ENCODE peak calls at places on chromosomes 3 and 15, in four cellular contexts. U is AG04449, V is skeletal muscle cell, P is pancreas. W is an unnamed sample.

GRCh38 chr3:12588674-12589054 is 31.8 kb downstream of the MKRN2 start:
- DNase-seq in U (no peak), V (no peak), P (no peak), W (no peak)

GRCh38 chr3:142929890-142930289 is 33.6 kb downstream of the PAQR9 start:
- DNase-seq in U (no peak), V (no peak), P (no peak), W (no peak)

GRCh38 chr15:71691700-71692417 is 118.5 kb upstream of the NR2E3 start:
- DNase-seq in U (peak; percentile 41), V (peak; percentile 84), P (no peak), W (peak; percentile 93)

GRCh38 chr3:188205992-188206416 is 52.0 kb downstream of the LPP start:
- DNase-seq in U (no peak), V (no peak), P (peak; percentile 24), W (no peak)

GRCh38 chr3:183217548-183218321 is 35.3 kb upstream of the B3GNT5 start:
- DNase-seq in U (no peak), V (no peak), P (no peak), W (no peak)

GRCh38 chr3:58577269-58577821 is at the start of gene FAM107A:
- DNase-seq in U (no peak), V (no peak), P (peak; percentile 44), W (no peak)

GRCh38 chr15:51234181-51234927 is 104.0 kb downstream of the CYP19A1 start:
- DNase-seq in U (no peak), V (no peak), P (no peak), W (no peak)

GRCh38 chr15:71143373-71144310 is 28.4 kb downstream of the THSD4 start:
- DNase-seq in U (no peak), V (no peak), P (no peak), W (no peak)

GRCh38 chr3:110813541-110813940 is 258.1 kb upstream of the NECTIN3 start:
- DNase-seq in U (no peak), V (no peak), P (no peak), W (no peak)

GRCh38 chr3:59143447-59143846 is 93.6 kb upstream of the CFAP20DC start:
- DNase-seq in U (no peak), V (no peak), P (no peak), W (no peak)

GRCh38 chr3:42699511-42699971 is 3.1 kb downstream of the HHATL start:
- DNase-seq in U (no peak), V (no peak), P (no peak), W (no peak)

GRCh38 chr3:34889641-34890040 is 749.7 kb upstream of the ARPP21 start:
- DNase-seq in U (no peak), V (no peak), P (no peak), W (no peak)

GRCh38 chr3:132071043-132071442 is 36.2 kb upstream of the CPNE4 start:
- DNase-seq in U (no peak), V (no peak), P (no peak), W (no peak)

GRCh38 chr3:161893972-161894371 is 397.4 kb downstream of the OTOL1 start:
- DNase-seq in U (no peak), V (peak; percentile 59), P (no peak), W (peak; percentile 70)

GRCh38 chr15:68616397-68616796 is 37.6 kb downstream of the CORO2B start:
- DNase-seq in U (no peak), V (no peak), P (no peak), W (no peak)

GRCh38 chr3:172152294-172152649 is 112.9 kb downstream of the FNDC3B start:
- DNase-seq in U (no peak), V (no peak), P (no peak), W (no peak)

GRCh38 chr3:45683417-45684326 is 5.5 kb upstream of the SACM1L start:
- DNase-seq in U (no peak), V (no peak), P (no peak), W (no peak)

GRCh38 chr15:52042051-52042851 is 23.2 kb downstream of the MAPK6 start:
- DNase-seq in U (no peak), V (no peak), P (no peak), W (no peak)

GRCh38 chr3:78101363-78101762 is 1061.5 kb downstream of the ROBO2 start:
- DNase-seq in U (peak; percentile 65), V (peak; percentile 79), P (no peak), W (no peak)

GRCh38 chr3:11803977-11804903 is 42.4 kb downstream of the TAMM41 start:
- DNase-seq in U (no peak), V (no peak), P (peak; percentile 46), W (no peak)

GRCh38 chr3:42033741-42034140 is 57.4 kb upstream of the TRAK1 start:
- DNase-seq in U (no peak), V (no peak), P (no peak), W (no peak)

GRCh38 chr3:45785626-45786150 is 10.6 kb downstream of the SLC6A20 start:
- DNase-seq in U (no peak), V (no peak), P (no peak), W (no peak)

GRCh38 chr15:72153269-72153668 is 35.1 kb downstream of the SENP8 start:
- DNase-seq in U (no peak), V (no peak), P (no peak), W (no peak)

GRCh38 chr3:179323197-179323901 is 518 bp downstream of the ZNF639 start:
- DNase-seq in U (no peak), V (peak; percentile 52), P (peak; percentile 65), W (no peak)

GRCh38 chr3:161149529-161149928 is 44.4 kb upstream of the B3GALNT1 start:
- DNase-seq in U (no peak), V (no peak), P (no peak), W (no peak)

GRCh38 chr3:13057641-13058040 is 15.6 kb downstream of the IQSEC1 start:
- DNase-seq in U (no peak), V (no peak), P (no peak), W (no peak)

GRCh38 chr15:65789105-65789504 is 3.0 kb downstream of the DENND4A start:
- DNase-seq in U (no peak), V (no peak), P (no peak), W (no peak)

GRCh38 chr15:65783872-65784271 is 8.2 kb downstream of the DENND4A start:
- DNase-seq in U (no peak), V (no peak), P (no peak), W (no peak)

GRCh38 chr15:65782096-65782495 is 10.0 kb downstream of the DENND4A start:
- DNase-seq in U (no peak), V (no peak), P (no peak), W (no peak)

GRCh38 chr15:65787260-65787659 is 4.8 kb downstream of the DENND4A start:
- DNase-seq in U (no peak), V (no peak), P (no peak), W (no peak)

DNA sequence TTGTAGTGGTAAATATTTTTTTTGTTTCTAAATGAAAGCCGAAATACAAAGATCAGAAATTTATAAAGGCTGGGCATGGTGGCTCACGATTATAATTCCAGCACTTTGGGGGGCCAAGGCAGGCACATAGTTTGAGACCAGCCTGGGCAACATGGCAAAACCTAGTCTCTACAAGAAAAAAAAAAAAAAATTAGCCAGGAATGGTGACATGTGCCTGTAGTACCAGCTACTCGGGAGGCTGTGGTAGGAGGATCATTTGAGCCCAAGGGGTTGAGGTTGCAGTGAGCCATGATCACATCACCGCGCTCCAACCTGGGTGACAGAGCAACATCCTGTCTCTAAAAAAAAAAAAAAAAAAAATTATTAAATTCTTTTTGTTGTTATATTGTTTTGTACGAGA is 6.9 kb downstream of the DENND4A start:
- DNase-seq in U (no peak), V (no peak), P (no peak), W (no peak)
- H3K4me3 ChIP-seq in U (no peak overlapping the region), V (no peak overlapping the region), P (no peak overlapping the region), W (no peak overlapping the region)

DNA sequence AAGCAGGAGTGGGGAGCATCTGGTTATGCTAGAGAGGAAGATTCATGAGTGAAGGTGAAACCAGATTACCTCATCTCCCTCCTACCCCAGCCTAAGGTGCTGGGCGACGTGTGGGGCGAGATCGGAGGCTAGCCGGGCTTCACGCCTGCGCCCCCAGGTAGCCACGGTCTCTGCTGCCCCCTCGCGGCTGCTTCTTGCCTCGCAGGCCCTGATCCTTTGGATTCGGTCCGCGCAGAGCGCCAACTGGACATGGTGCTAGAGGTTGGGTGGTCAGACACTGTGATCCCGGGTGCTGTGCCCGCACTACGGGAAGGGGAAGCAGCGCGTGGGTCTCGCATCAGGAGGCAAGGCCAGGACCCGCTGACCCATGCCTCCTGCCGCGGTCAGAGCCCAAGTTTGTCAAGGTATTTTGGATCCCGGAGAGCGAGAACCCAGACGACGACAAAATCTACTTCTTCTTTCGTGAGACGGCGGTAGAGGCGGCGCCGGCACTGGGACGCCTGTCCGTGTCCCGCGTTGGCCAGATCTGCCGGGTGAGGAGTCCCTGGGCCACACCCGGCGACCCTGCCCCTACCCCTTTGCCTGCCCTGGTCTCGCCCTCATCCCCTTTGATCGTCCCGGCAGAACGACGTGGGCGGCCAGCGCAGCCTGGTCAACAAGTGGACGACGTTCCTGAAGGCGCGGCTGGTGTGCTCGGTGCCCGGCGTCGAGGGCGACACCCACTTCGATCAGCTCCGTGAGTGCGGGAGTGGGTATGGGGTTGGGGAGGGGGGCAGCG is 4.2 kb downstream of the SEMA3B start:
- DNase-seq in U (no peak), V (no peak), P (peak; percentile 91), W (no peak)
- H3K4me3 ChIP-seq in U (peak overlapping the region; percentile 52), V (peak overlapping the region; percentile 27), P (no peak overlapping the region), W (peak overlapping the region; percentile 49)

GRCh38 chr3:149653564-149653963 is 4.3 kb downstream of the WWTR1 start:
- DNase-seq in U (no peak), V (no peak), P (no peak), W (no peak)
- H3K4me3 ChIP-seq in U (peak overlapping the region; percentile 2), V (no peak overlapping the region), P (no peak overlapping the region), W (peak overlapping the region; percentile 40)

DNA sequence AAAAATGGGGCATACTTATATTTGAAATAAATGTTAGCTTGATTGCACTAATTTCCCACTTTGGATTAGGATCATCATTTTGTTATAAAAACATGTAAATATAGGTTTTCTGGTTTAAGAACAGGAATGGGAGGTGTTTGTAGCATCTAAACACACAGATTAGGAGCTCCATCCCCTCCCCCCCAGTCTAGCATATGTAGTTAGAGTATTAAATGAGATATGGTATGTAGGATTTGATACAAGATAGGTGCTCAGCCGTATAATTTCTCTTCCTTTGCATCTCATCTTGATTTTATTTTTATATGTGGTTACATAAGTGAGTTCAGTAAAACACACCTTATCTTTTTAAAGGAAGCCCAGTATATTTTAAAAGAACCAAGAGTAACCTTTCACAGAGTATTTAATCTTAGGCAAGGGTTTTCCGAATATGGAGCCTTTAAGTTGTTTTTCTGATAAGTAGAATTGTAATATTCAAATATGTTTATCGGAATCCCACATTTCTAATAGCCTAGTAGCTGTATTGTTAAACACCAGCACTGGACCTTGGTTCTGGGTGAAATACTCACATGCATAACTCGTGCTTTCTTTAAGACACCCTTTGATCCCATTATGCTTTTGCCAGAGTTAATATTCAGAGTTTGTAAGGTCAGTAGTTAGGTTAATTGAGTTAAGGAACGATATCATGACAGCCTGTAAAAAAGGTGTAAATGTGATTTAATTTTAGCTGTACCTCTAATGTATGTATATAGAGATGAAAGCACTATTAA is 2.3 kb downstream of the SLC25A36 start:
- DNase-seq in U (no peak), V (no peak), P (no peak), W (no peak)
- H3K4me3 ChIP-seq in U (peak overlapping the region; percentile 89), V (peak overlapping the region; percentile 93), P (no peak overlapping the region), W (peak overlapping the region; percentile 91)

DNA sequence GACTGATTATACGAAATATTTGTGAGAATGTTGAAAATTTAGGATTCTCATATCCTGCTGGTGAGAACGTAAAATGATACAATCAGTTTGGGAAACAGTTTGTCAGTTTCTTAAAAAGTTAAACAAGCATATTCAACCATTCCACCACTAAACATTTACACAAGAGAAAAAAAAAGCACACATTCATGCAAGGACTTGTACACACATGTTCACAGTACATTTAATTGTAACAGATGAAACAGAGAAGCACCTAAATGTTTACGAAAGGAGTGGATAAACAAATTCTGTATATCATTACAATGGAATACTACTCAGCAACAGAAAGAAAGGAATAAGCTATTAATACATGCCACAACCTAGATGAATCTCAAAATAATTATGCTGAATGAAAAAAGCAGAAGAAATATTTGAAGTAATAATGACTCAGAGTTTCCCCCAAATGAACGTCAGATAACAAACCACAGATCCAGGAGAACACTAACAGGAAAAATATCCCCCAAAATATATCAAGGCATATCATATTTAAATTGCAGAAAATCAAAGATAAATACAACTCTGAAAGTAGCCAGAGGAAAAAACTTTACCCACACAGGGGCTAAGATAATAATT is 14.3 kb downstream of the ANKRD28 start:
- DNase-seq in U (no peak), V (no peak), P (no peak), W (no peak)
- H3K4me3 ChIP-seq in U (no peak overlapping the region), V (no peak overlapping the region), P (no peak overlapping the region), W (no peak overlapping the region)